ENCODE peak calls at places on chromosomes 11 and 22, in four cellular contexts. U, L, D and O are unnamed samples.

GRCh38 chr11:63165710-63166310 is 21.8 kb upstream of the SLC22A24 start:
- DNase-seq in U (no peak), L (no peak), D (no peak), O (no peak)

GRCh38 chr11:34105079-34105956 is at the start of gene NAT10:
- DNase-seq in U (peak; percentile 98), L (peak; percentile 99), D (peak; percentile 99), O (peak; percentile 98)

GRCh38 chr11:103325686-103326069 is 216.5 kb downstream of the DYNC2H1 start:
- DNase-seq in U (no peak), L (no peak), D (no peak), O (no peak)

GRCh38 chr11:27812341-27812740 is 112.1 kb upstream of the BDNF start:
- DNase-seq in U (no peak), L (no peak), D (no peak), O (peak; percentile 8)

GRCh38 chr11:3877252-3878035 is 22.0 kb downstream of the STIM1 start:
- DNase-seq in U (no peak), L (no peak), D (no peak), O (no peak)

GRCh38 chr22:40176921-40177737 is 596 bp upstream of the TNRC6B start:
- DNase-seq in U (peak; percentile 74), L (peak; percentile 49), D (no peak), O (peak; percentile 54)

GRCh38 chr22:27581688-27582087 is 219.9 kb downstream of the MN1 start:
- DNase-seq in U (peak; percentile 77), L (no peak), D (peak; percentile 89), O (no peak)

GRCh38 chr11:67545280-67545679 is 22.0 kb upstream of the CABP2 start:
- DNase-seq in U (no peak), L (no peak), D (no peak), O (no peak)

GRCh38 chr11:67613960-67614715 is 7.4 kb downstream of the NDUFV1 start:
- DNase-seq in U (peak; percentile 51), L (peak; percentile 46), D (peak; percentile 83), O (no peak)

GRCh38 chr11:57324154-57324885 is 432 bp downstream of the TNKS1BP1 start:
- DNase-seq in U (peak; percentile 56), L (peak; percentile 52), D (peak; percentile 80), O (peak; percentile 33)

GRCh38 chr11:44426119-44426518 is 116.2 kb upstream of the ALX4 start:
- DNase-seq in U (no peak), L (no peak), D (no peak), O (no peak)

GRCh38 chr11:1458340-1459218 is 28.0 kb downstream of the MOB2 start:
- DNase-seq in U (peak; percentile 91), L (peak; percentile 55), D (peak; percentile 70), O (no peak)

GRCh38 chr11:33257160-33257896 is at the start of gene HIPK3:
- DNase-seq in U (peak; percentile 78), L (peak; percentile 79), D (peak; percentile 90), O (peak; percentile 51)

GRCh38 chr11:60971520-60971919 is at the start of gene CD6:
- DNase-seq in U (no peak), L (no peak), D (no peak), O (no peak)

GRCh38 chr11:86476109-86476861 is 101.6 kb downstream of the CCDC81 start:
- DNase-seq in U (peak; percentile 49), L (no peak), D (no peak), O (no peak)

GRCh38 chr22:26542831-26543230 is 30.6 kb upstream of the TFIP11 start:
- DNase-seq in U (no peak), L (no peak), D (no peak), O (no peak)

GRCh38 chr22:42747701-42748513 is 27.2 kb upstream of the A4GALT start:
- DNase-seq in U (no peak), L (no peak), D (no peak), O (peak; percentile 81)

GRCh38 chr11:68469122-68469521 is 8.6 kb downstream of the PPP6R3 start:
- DNase-seq in U (no peak), L (no peak), D (no peak), O (no peak)

GRCh38 chr22:31378123-31378522 is 21.3 kb upstream of the DRG1 start:
- DNase-seq in U (no peak), L (no peak), D (no peak), O (peak; percentile 16)

GRCh38 chr11:126410649-126411048 is 55.2 kb downstream of the ST3GAL4 start:
- DNase-seq in U (no peak), L (no peak), D (peak; percentile 57), O (peak; percentile 22)

GRCh38 chr11:16982256-16982671 is 31.9 kb downstream of the PLEKHA7 start:
- DNase-seq in U (no peak), L (no peak), D (no peak), O (no peak)

GRCh38 chr22:28001171-28001835 is 82.2 kb upstream of the PITPNB start:
- DNase-seq in U (no peak), L (no peak), D (peak; percentile 48), O (no peak)

GRCh38 chr11:11157201-11157600 is 195.8 kb downstream of the CSNK2A3 start:
- DNase-seq in U (no peak), L (peak; percentile 37), D (no peak), O (no peak)

GRCh38 chr11:117551761-117552343 is 224.2 kb downstream of the CEP164 start:
- DNase-seq in U (no peak), L (no peak), D (no peak), O (no peak)

GRCh38 chr11:128726464-128727139 is 32.7 kb downstream of the FLI1 start:
- DNase-seq in U (no peak), L (no peak), D (no peak), O (no peak)

GRCh38 chr11:34313099-34313517 is 44.7 kb downstream of the ABTB2 start:
- DNase-seq in U (peak; percentile 30), L (no peak), D (peak; percentile 74), O (no peak)

GRCh38 chr11:36409152-36409713 is 100.8 kb downstream of the TRAF6 start:
- DNase-seq in U (no peak), L (no peak), D (no peak), O (peak; percentile 81)

GRCh38 chr22:23565288-23565941 is 14.7 kb downstream of the IGLL1 start:
- DNase-seq in U (no peak), L (peak; percentile 22), D (peak; percentile 22), O (no peak)

GRCh38 chr11:36123353-36124220 is 165.6 kb downstream of the COMMD9 start:
- DNase-seq in U (no peak), L (no peak), D (no peak), O (peak; percentile 4)

GRCh38 chr11:702731-703461 is 3.1 kb upstream of the EPS8L2 start:
- DNase-seq in U (no peak), L (no peak), D (no peak), O (no peak)

DNA sequence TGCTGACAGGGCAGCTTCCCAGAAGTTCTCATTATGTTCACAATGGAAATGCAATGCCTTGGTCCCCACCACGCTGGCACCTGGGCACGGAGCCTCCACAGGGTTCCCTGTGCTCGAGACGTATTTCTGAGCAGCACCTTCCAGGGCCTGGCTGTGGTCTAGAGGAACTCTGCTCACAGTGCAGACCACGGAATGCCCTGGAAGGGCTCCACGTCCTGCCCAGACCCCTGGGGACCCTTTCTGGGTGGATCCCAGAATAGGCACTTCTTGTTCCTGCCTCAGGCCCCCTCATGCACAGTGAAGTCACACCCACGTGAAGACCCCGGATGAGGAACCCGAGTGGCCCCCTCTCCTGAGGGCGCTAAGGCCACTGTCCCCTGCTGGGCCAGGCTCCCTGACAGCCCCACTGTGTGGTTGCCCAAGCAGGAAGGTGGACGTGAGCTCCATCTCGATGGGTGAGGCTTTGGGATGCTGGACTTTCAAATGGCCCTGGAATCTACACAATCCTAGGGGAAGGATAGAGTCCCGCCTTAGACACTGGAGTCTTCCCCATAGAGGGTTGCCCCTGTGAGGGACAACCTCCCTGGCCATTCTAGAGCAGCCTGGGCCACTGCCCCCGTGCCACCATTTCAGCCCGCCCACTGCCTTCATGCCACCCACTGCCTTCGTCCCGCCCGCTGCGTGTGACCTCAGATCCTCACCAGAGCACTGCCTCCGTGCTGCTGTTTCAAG is 1106.8 kb downstream of the BRD1 start:
- DNase-seq in U (no peak), L (no peak), D (no peak), O (no peak)
- H3K9me3 ChIP-seq in U (no peaks in the 10 kb centered on the region), L (no peaks in the 10 kb centered on the region), D (no peaks in the 10 kb centered on the region), O (peaks cover 3% of the 10 kb centered on the region)

GRCh38 chr22:47811971-47812370 is 1049.5 kb downstream of the TBC1D22A start:
- DNase-seq in U (no peak), L (no peak), D (no peak), O (no peak)
- H3K9me3 ChIP-seq in U (no peaks in the 10 kb centered on the region), L (no peaks in the 10 kb centered on the region), D (no peaks in the 10 kb centered on the region), O (peaks cover 16% of the 10 kb centered on the region)

DNA sequence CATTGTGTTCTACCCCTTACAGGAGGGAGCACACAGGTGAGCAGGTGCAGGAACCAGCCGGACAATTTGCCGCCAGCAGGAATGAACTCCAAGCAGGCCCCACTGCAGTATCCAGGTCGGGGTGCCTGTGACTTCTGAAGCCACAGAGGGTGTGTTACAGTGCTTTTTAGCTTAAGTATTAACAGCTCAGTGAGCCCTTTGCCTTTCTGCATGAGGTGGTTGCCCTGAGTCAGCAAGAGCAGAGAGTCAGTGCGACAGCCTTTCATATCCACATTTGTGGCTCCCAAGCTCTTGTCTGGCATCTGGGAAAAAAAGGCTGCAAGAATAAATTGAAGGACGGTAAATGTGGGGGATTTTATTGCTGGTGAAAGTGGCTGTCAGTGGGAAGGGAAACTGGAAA is 366.7 kb upstream of the LRRC4C start:
- DNase-seq in U (no peak), L (no peak), D (no peak), O (no peak)
- H3K9me3 ChIP-seq in U (no peaks in the 10 kb centered on the region), L (no peaks in the 10 kb centered on the region), D (no peaks in the 10 kb centered on the region), O (no peaks in the 10 kb centered on the region)

GRCh38 chr22:47738472-47739013 is 976.1 kb downstream of the TBC1D22A start:
- DNase-seq in U (no peak), L (no peak), D (no peak), O (no peak)
- H3K9me3 ChIP-seq in U (no peaks in the 10 kb centered on the region), L (no peaks in the 10 kb centered on the region), D (no peaks in the 10 kb centered on the region), O (peaks cover 11% of the 10 kb centered on the region)

DNA sequence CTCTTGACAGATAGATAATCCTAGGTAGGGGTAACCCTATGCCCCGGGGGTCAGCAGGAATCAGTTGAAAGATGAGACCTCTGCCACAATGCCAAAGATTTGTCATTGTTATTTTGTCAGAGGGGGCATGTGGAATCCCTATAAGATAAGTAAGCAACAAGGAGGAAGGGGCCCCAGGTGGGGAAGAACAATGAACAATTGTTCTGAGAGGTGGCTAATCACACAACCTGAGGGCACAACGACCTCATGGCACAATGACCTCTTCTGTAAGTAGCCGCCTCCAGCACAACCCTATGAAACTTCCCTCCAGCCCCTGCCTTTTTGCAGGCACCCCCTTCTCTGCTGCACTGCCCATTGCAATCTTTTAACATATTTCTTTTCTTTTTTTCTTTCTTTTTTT is 11.8 kb upstream of the FBLN1 start:
- DNase-seq in U (peak; percentile 11), L (no peak), D (no peak), O (no peak)
- H3K9me3 ChIP-seq in U (no peaks in the 10 kb centered on the region), L (peaks cover 18% of the 10 kb centered on the region), D (no peaks in the 10 kb centered on the region), O (no peaks in the 10 kb centered on the region)